ENCODE peak calls at places on chromosomes 13 and 19, in eight cellular contexts. A, Y, V, K, N, U, E and J are unnamed samples. For H3K27me3, the result is how much of the 10 kb centered on the place peaks cover.

GRCh38 chr13:79457948-79458347 is 23.0 kb upstream of the NDFIP2 start:
- DNase-seq in A (no peak), Y (no peak), V (no peak), K (no peak), N (peak), U (no peak), E (no peak), J (no peak)

GRCh38 chr13:53206455-53206854 is 177.8 kb downstream of the OLFM4 start:
- DNase-seq in A (no peak), Y (no peak), V (no peak), K (no peak), N (peak), U (no peak), E (no peak), J (no peak)

GRCh38 chr13:39105110-39105509 is 66.9 kb downstream of the NHLRC3 start:
- DNase-seq in A (no peak), Y (no peak), V (no peak), K (no peak), N (no peak), U (no peak), E (no peak), J (no peak)

GRCh38 chr13:110379905-110380341 is 72.8 kb downstream of the COL4A2 start:
- DNase-seq in A (no peak), Y (no peak), V (no peak), K (no peak), N (peak), U (no peak), E (no peak), J (no peak)

GRCh38 chr19:30851646-30852045 is 479.5 kb downstream of the ZNF536 start:
- DNase-seq in A (no peak), Y (no peak), V (no peak), K (no peak), N (no peak), U (no peak), E (no peak), J (no peak)

GRCh38 chr19:14840206-14840605 is 5.2 kb upstream of the OR7A5 start:
- DNase-seq in A (no peak), Y (no peak), V (no peak), K (no peak), N (no peak), U (no peak), E (no peak), J (no peak)

GRCh38 chr13:110705826-110706569 is at the start of gene CARS2:
- DNase-seq in A (peak), Y (peak), V (peak), K (peak), N (peak), U (peak), E (peak), J (peak)

GRCh38 chr13:66462187-66462586 is 767.9 kb downstream of the PCDH9 start:
- DNase-seq in A (no peak), Y (no peak), V (no peak), K (no peak), N (no peak), U (no peak), E (no peak), J (no peak)

GRCh38 chr19:51595776-51596175 is 24.7 kb downstream of the ZNF175 start:
- DNase-seq in A (no peak), Y (no peak), V (no peak), K (no peak), N (no peak), U (no peak), E (no peak), J (no peak)

GRCh38 chr13:75357576-75358295 is 124.2 kb downstream of the TBC1D4 start:
- DNase-seq in A (no peak), Y (peak), V (no peak), K (no peak), N (peak), U (peak), E (no peak), J (peak)

GRCh38 chr19:4081441-4082129 is 14.9 kb upstream of the ZBTB7A start:
- DNase-seq in A (no peak), Y (no peak), V (no peak), K (no peak), N (peak), U (no peak), E (no peak), J (no peak)

GRCh38 chr19:49585023-49585422 is 3.9 kb downstream of the PRRG2 start:
- DNase-seq in A (no peak), Y (no peak), V (no peak), K (no peak), N (peak), U (no peak), E (no peak), J (no peak)

GRCh38 chr13:40080676-40081075 is 425.2 kb downstream of the COG6 start:
- DNase-seq in A (no peak), Y (no peak), V (no peak), K (no peak), N (no peak), U (no peak), E (no peak), J (no peak)

GRCh38 chr13:34751044-34751443 is 191.0 kb upstream of the NBEA start:
- DNase-seq in A (no peak), Y (no peak), V (no peak), K (no peak), N (no peak), U (no peak), E (no peak), J (no peak)

GRCh38 chr13:48727252-48728011 is 73.7 kb downstream of the CYSLTR2 start:
- DNase-seq in A (no peak), Y (no peak), V (peak), K (no peak), N (no peak), U (no peak), E (no peak), J (no peak)

GRCh38 chr19:49861127-49861526 is 6.2 kb downstream of the PNKP start:
- DNase-seq in A (peak), Y (no peak), V (no peak), K (no peak), N (no peak), U (no peak), E (no peak), J (peak)

GRCh38 chr19:18386543-18387251 is 739 bp downstream of the GDF15 start:
- DNase-seq in A (peak), Y (no peak), V (no peak), K (no peak), N (peak), U (no peak), E (no peak), J (no peak)
- H3K4me3 ChIP-seq in A (peak), Y (no peak), V (no peak), K (peak), N (no peak), U (peak), E (no peak), J (peak)

GRCh38 chr19:5515737-5516136 is 52.0 kb downstream of the TINCR start:
- DNase-seq in A (no peak), Y (no peak), V (no peak), K (no peak), N (no peak), U (no peak), E (no peak), J (no peak)

GRCh38 chr19:5514001-5514400 is 53.8 kb downstream of the TINCR start:
- DNase-seq in A (no peak), Y (no peak), V (no peak), K (no peak), N (no peak), U (no peak), E (no peak), J (no peak)

GRCh38 chr19:5520501-5520900 is 47.3 kb downstream of the TINCR start:
- DNase-seq in A (no peak), Y (no peak), V (no peak), K (no peak), N (no peak), U (no peak), E (no peak), J (no peak)

GRCh38 chr19:5522106-5522505 is 45.6 kb downstream of the TINCR start:
- DNase-seq in A (no peak), Y (no peak), V (no peak), K (no peak), N (no peak), U (no peak), E (no peak), J (no peak)

GRCh38 chr19:5519076-5519475 is 48.7 kb downstream of the TINCR start:
- DNase-seq in A (no peak), Y (no peak), V (no peak), K (no peak), N (no peak), U (no peak), E (no peak), J (no peak)
- H3K27me3 ChIP-seq in A (under half), Y (under half), V (under half), K (under half), N (under half), U (under half), E (under half), J (under half)

DNA sequence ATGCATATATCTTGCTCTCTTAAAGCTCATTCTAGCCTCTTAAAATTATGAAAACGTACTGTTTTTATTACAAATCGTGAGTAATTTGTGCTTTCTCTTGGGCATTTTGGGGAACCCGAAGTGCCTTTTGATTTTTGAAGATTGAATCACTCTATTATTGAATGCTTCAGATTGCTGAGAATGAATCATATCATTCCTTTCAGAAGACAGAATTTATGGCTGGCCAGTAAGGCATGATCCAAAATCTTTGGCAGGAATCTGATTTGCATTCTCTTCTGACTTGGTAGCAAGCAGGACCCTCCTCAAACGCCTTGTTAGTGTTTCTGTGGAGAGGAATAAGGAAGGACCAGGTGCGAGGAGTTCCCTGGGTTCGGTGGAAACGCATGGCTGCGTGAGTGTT is 49.5 kb downstream of the STARD13 start:
- DNase-seq in A (no peak), Y (no peak), V (no peak), K (no peak), N (no peak), U (no peak), E (no peak), J (no peak)
- H3K27ac ChIP-seq in A (peak), Y (no peak), V (no peak), K (no peak), N (no peak), U (no peak), E (peak), J (peak)

GRCh38 chr19:13035820-13036365 is 40.6 kb downstream of the NFIX start:
- DNase-seq in A (no peak), Y (no peak), V (no peak), K (no peak), N (no peak), U (no peak), E (no peak), J (peak)

GRCh38 chr19:13037718-13038117 is 42.4 kb downstream of the NFIX start:
- DNase-seq in A (no peak), Y (no peak), V (no peak), K (no peak), N (no peak), U (no peak), E (no peak), J (no peak)

GRCh38 chr19:13037161-13037560 is 41.9 kb downstream of the NFIX start:
- DNase-seq in A (no peak), Y (no peak), V (no peak), K (peak), N (peak), U (no peak), E (peak), J (no peak)

GRCh38 chr19:13034636-13035035 is 39.4 kb downstream of the NFIX start:
- DNase-seq in A (no peak), Y (no peak), V (no peak), K (no peak), N (no peak), U (no peak), E (no peak), J (no peak)

GRCh38 chr19:13036366-13036976 is 41.2 kb downstream of the NFIX start:
- DNase-seq in A (no peak), Y (no peak), V (no peak), K (peak), N (peak), U (no peak), E (peak), J (peak)
- H3K4me3 ChIP-seq in A (no peak), Y (no peak), V (no peak), K (peak), N (no peak), U (no peak), E (no peak), J (no peak)

GRCh38 chr19:1756705-1757445 is 3.6 kb downstream of the ONECUT3 start:
- DNase-seq in A (no peak), Y (no peak), V (no peak), K (no peak), N (no peak), U (no peak), E (no peak), J (no peak)

GRCh38 chr19:1753730-1754442 is 580 bp downstream of the ONECUT3 start:
- DNase-seq in A (no peak), Y (no peak), V (no peak), K (no peak), N (no peak), U (no peak), E (no peak), J (no peak)

GRCh38 chr19:1754651-1755466 is 1.6 kb downstream of the ONECUT3 start:
- DNase-seq in A (no peak), Y (no peak), V (no peak), K (no peak), N (no peak), U (no peak), E (no peak), J (no peak)

GRCh38 chr19:1756264-1756663 is 3.0 kb downstream of the ONECUT3 start:
- DNase-seq in A (no peak), Y (no peak), V (no peak), K (no peak), N (no peak), U (no peak), E (no peak), J (no peak)

DNA sequence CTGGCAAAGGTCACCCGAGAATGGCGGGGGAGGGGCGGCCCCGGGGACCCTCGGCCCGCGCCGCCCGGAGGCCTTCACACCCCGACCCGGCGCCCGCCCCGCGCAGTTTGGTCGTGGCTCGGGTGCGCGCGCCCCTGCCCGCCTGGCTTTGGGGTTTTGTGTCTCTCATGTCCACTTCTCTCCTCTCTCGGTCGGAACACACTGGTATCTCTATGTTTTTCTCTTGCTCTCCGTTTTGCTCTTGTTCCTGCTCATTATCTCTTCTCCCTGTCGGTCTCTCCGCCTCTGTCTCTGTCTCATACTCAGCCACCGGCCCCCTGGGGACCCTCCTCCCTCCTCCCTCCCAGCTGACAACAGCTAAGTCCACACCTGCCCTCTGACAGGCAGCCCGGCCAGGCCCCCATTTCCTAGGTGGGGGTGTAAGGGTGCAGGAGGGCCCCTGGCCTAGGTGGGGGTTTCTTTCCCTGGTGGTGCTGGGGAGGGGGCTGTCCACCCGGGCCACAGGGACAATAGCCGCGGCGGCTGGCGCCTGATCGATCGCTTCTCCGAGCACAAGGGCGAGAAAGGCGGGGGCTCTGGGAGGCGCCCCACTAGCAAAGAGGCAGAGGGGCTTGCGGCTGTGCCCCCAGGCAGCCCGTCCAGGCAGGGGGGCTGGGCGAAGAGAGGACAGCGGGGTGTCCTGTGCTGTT is 2.3 kb downstream of the ONECUT3 start:
- DNase-seq in A (no peak), Y (no peak), V (no peak), K (no peak), N (no peak), U (no peak), E (no peak), J (no peak)
- H3K27me3 ChIP-seq in A (under half), Y (under half), V (half or more), K (under half), N (half or more), U (half or more), E (under half), J (half or more)

GRCh38 chr13:37382156-37382555 is 216.4 kb downstream of the POSTN start:
- DNase-seq in A (no peak), Y (no peak), V (no peak), K (no peak), N (no peak), U (no peak), E (no peak), J (no peak)
- H3K27ac ChIP-seq in A (no peak), Y (no peak), V (no peak), K (no peak), N (no peak), U (no peak), E (no peak), J (no peak)

GRCh38 chr13:113491418-113491883 is 940 bp upstream of the DCUN1D2 start:
- DNase-seq in A (peak), Y (no peak), V (peak), K (peak), N (peak), U (peak), E (peak), J (no peak)

GRCh38 chr13:113490496-113491417 is at the start of gene DCUN1D2:
- DNase-seq in A (peak), Y (peak), V (peak), K (peak), N (peak), U (peak), E (peak), J (peak)

GRCh38 chr13:113495494-113496251 is 5.2 kb upstream of the DCUN1D2 start:
- DNase-seq in A (no peak), Y (no peak), V (no peak), K (no peak), N (peak), U (no peak), E (no peak), J (no peak)

GRCh38 chr13:113491982-113492381 is 1.5 kb upstream of the DCUN1D2 start:
- DNase-seq in A (no peak), Y (no peak), V (no peak), K (no peak), N (no peak), U (no peak), E (no peak), J (no peak)

DNA sequence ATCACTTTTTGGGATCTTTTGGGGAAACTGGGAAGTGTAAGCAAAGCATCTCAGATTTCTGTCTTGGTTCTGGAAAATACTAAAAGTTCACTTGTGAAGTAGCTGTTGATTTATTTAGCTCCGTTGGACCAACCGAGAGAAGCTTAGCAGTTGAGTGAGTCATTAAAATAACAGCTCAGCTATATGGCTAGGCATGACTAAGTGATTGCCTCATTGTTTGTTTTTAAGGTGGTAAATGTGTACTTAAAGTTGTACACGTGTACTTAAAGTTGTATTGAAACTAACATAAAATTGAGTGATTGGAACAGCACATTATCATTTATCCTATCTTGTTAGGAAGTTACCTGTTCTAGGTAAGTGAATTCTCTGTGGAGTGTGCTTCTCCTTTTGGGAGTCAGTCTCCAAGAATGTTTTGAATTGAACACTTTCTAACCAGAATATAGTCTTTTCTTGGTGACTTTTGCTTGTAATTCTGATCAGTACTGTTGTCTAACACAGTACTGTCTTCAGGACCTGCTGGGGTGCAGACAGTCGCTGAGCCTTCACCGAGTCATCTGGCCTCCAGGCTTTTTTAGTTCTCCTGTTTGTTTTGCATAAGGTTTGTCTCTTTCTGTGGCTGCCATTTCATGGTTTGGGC is 2.9 kb upstream of the DCUN1D2 start:
- DNase-seq in A (no peak), Y (no peak), V (no peak), K (no peak), N (peak), U (no peak), E (no peak), J (no peak)
- H3K4me3 ChIP-seq in A (no peak), Y (no peak), V (no peak), K (peak), N (no peak), U (no peak), E (peak), J (no peak)